ENCODE peak calls at places on chromosomes 3 and 15, in four cellular contexts. One of them, this sample, is unnamed.

GRCh38 chr3:84965141-84965540 is 6.4 kb downstream of the CADM2 start:
- DNase-seq in heart left ventricle: no peak
- DNase-seq in right atrium auricular region: no peak
- DNase-seq in right lobe of liver: no peak
- DNase-seq in this sample: no peak

GRCh38 chr3:66582721-66583141 is 81.9 kb upstream of the LRIG1 start:
- DNase-seq in right lobe of liver: no peak
- DNase-seq in right atrium auricular region: no peak
- DNase-seq in heart left ventricle: no peak
- DNase-seq in this sample: no peak

GRCh38 chr3:176167272-176167671 is 1030.0 kb downstream of the TBL1XR1 start:
- DNase-seq in right atrium auricular region: no peak
- DNase-seq in right lobe of liver: no peak
- DNase-seq in heart left ventricle: no peak
- DNase-seq in this sample: no peak

GRCh38 chr3:66740260-66740659 is 239.4 kb upstream of the LRIG1 start:
- DNase-seq in heart left ventricle: no peak
- DNase-seq in right lobe of liver: no peak
- DNase-seq in right atrium auricular region: no peak
- DNase-seq in this sample: no peak

GRCh38 chr15:42371125-42371524 is 11.8 kb downstream of the CAPN3 start:
- DNase-seq in heart left ventricle: no peak
- DNase-seq in right atrium auricular region: no peak
- DNase-seq in right lobe of liver: no peak
- DNase-seq in this sample: no peak

GRCh38 chr15:63345391-63345752 is 36.3 kb downstream of the CA12 start:
- DNase-seq in right lobe of liver: no peak
- DNase-seq in heart left ventricle: no peak
- DNase-seq in right atrium auricular region: no peak
- DNase-seq in this sample: no peak

GRCh38 chr15:64341961-64342360 is 14.0 kb downstream of the CSNK1G1 start:
- DNase-seq in right atrium auricular region: no peak
- DNase-seq in heart left ventricle: no peak
- DNase-seq in right lobe of liver: no peak
- DNase-seq in this sample: no peak

GRCh38 chr15:69734699-69735098 is 282.1 kb downstream of the RPLP1 start:
- DNase-seq in right atrium auricular region: no peak
- DNase-seq in heart left ventricle: no peak
- DNase-seq in right lobe of liver: no peak
- DNase-seq in this sample: no peak

GRCh38 chr3:87390318-87390717 is 113.9 kb upstream of the POU1F1 start:
- DNase-seq in right lobe of liver: no peak
- DNase-seq in right atrium auricular region: no peak
- DNase-seq in heart left ventricle: no peak
- DNase-seq in this sample: no peak

GRCh38 chr3:156535162-156535627 is 19.7 kb downstream of the SSR3 start:
- DNase-seq in right atrium auricular region: peak
- DNase-seq in heart left ventricle: peak
- DNase-seq in right lobe of liver: no peak
- DNase-seq in this sample: peak

GRCh38 chr15:37019479-37020433 is 80.6 kb downstream of the MEIS2 start:
- DNase-seq in right lobe of liver: no peak
- DNase-seq in right atrium auricular region: no peak
- DNase-seq in heart left ventricle: peak
- DNase-seq in this sample: no peak

GRCh38 chr15:76996526-76997401 is 1.8 kb downstream of the PSTPIP1 start:
- DNase-seq in right atrium auricular region: no peak
- DNase-seq in right lobe of liver: peak
- DNase-seq in heart left ventricle: no peak
- DNase-seq in this sample: no peak

GRCh38 chr3:159432721-159433300 is 555.8 kb upstream of the IL12A start:
- DNase-seq in heart left ventricle: no peak
- DNase-seq in right atrium auricular region: no peak
- DNase-seq in right lobe of liver: no peak
- DNase-seq in this sample: no peak

DNA sequence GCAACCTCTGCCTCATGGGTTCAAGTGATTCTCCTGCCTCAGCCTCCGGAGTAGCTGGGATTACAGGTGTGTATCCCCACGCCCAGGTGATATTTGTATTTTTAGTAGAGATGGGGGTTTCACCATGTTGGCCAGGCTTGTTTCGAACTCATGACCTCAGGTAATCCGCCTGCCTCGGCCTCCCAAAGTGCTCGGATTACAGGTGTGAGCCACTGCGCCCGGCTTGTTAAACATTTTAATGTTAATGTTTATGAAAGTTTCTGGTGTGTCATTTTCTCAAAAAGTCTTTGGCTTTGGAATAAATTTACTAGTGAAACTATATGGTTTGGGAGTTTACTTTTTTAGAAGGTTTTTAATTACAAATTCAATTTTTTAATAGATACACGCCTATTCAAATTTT is 698.8 kb downstream of the MECOM start:
- DNase-seq in right lobe of liver: no peak
- DNase-seq in heart left ventricle: no peak
- DNase-seq in right atrium auricular region: no peak
- DNase-seq in this sample: no peak
- TF ChIP-seq CTCF in right lobe of liver: no peak
- TF ChIP-seq CTCF in heart left ventricle: no peak
- TF ChIP-seq CTCF in right atrium auricular region: no peak
- TF ChIP-seq CTCF in this sample: no peak

GRCh38 chr3:3766140-3766539 is 33.1 kb upstream of the LRRN1 start:
- DNase-seq in right atrium auricular region: no peak
- DNase-seq in right lobe of liver: no peak
- DNase-seq in heart left ventricle: no peak
- DNase-seq in this sample: no peak
- TF ChIP-seq CTCF in right atrium auricular region: no peak
- TF ChIP-seq CTCF in right lobe of liver: no peak
- TF ChIP-seq CTCF in heart left ventricle: no peak
- TF ChIP-seq CTCF in this sample: no peak

DNA sequence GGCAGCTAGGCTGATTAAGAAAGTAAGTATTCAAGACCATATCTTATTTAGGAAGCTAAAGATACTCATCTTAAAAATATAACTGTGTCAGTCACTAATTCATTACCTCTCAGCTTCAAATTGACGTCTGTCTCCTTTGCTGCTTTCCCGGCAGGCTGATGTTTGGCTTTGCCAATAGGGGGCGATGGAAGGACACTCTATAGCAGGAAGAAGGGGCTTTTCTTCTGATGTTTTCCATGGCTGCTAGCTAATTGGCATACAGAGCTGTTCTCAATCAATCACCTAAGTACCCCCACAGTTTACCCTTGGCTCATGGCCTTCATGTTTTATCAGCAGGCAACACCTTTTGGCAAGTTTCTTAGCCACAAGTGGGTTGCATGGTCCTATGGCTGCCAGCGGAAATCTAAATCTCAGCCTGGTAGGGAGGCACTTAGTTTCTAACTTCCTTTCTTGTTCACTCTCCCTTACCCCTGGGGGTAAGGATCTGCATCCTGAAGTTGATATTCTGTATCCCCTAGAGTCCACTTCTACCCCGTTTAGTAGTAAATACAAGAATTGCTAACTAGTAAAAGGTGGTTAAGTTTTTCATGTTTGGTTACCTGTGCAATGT is 45.0 kb downstream of the ESYT3 start:
- DNase-seq in right atrium auricular region: no peak
- DNase-seq in heart left ventricle: no peak
- DNase-seq in right lobe of liver: no peak
- DNase-seq in this sample: no peak
- TF ChIP-seq CTCF in right atrium auricular region: peak
- TF ChIP-seq CTCF in heart left ventricle: peak
- TF ChIP-seq CTCF in right lobe of liver: peak
- TF ChIP-seq CTCF in this sample: peak

GRCh38 chr15:83207622-83208356 is at the start of gene HDGFL3:
- DNase-seq in heart left ventricle: peak
- DNase-seq in right atrium auricular region: no peak
- DNase-seq in right lobe of liver: peak
- DNase-seq in this sample: peak
- TF ChIP-seq CTCF in heart left ventricle: no peak
- TF ChIP-seq CTCF in right atrium auricular region: peak
- TF ChIP-seq CTCF in right lobe of liver: no peak
- TF ChIP-seq CTCF in this sample: peak

DNA sequence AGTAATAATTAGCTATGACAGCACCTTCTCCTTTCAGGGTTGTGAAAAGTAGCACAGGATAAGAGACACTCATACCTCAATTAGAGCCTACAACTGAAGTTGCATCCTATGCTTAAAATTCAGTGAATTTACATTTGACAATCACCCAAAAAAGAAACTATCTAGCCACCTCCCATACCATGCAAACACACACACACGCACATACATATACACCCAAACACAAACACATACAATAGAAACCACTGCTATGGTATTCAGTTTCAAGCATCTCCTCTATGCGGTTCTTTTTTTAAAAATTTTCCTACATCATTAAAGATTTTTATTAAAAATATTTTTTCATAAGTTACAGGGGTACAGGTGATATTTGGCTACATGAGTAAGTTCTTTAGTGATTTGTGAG is 57.5 kb downstream of the CPNE4 start:
- DNase-seq in right atrium auricular region: no peak
- DNase-seq in heart left ventricle: no peak
- DNase-seq in right lobe of liver: no peak
- DNase-seq in this sample: no peak
- TF ChIP-seq CTCF in right atrium auricular region: no peak
- TF ChIP-seq CTCF in heart left ventricle: no peak
- TF ChIP-seq CTCF in right lobe of liver: no peak
- TF ChIP-seq CTCF in this sample: no peak

GRCh38 chr3:123552095-123552714 is 32.6 kb downstream of the HACD2 start:
- DNase-seq in heart left ventricle: no peak
- DNase-seq in right atrium auricular region: no peak
- DNase-seq in right lobe of liver: no peak
- DNase-seq in this sample: no peak
- TF ChIP-seq CTCF in heart left ventricle: peak
- TF ChIP-seq CTCF in right atrium auricular region: peak
- TF ChIP-seq CTCF in right lobe of liver: peak
- TF ChIP-seq CTCF in this sample: peak

GRCh38 chr3:160719710-160720109 is 36.3 kb upstream of the PPM1L start:
- DNase-seq in right lobe of liver: no peak
- DNase-seq in heart left ventricle: no peak
- DNase-seq in right atrium auricular region: no peak
- DNase-seq in this sample: no peak

GRCh38 chr3:160722331-160722730 is 33.7 kb upstream of the PPM1L start:
- DNase-seq in heart left ventricle: no peak
- DNase-seq in right atrium auricular region: no peak
- DNase-seq in right lobe of liver: no peak
- DNase-seq in this sample: no peak

GRCh38 chr3:160725326-160725725 is 30.7 kb upstream of the PPM1L start:
- DNase-seq in right atrium auricular region: no peak
- DNase-seq in heart left ventricle: no peak
- DNase-seq in right lobe of liver: no peak
- DNase-seq in this sample: no peak

DNA sequence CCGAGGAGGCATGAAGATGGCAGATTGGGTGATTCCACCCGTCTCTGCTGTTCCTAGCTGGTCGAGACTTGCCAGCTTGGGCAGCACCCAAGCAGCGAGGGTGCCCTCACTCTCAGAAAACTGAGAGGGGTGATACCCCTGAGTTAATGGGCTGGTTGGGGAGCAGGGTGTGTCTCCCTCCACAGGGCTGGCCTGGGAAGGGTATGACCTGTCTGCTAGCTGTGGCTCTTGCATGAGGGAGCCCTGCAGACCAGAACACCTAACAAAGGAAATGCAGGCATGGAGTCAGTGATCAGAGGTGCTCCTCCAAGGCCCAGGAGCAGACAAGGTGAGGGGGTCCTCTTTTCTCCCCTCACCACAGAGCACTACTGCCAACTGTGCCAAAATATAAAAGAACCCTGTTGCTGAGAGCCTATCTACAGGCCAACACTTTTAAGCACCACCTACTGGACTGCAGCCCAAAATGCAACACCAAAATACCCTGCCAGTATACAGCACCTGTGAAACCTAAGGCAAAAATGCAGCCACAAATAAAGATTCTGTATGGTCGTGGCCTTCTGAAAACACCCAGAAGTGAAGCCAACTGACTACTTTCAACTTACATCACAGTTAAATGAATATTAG is 35.8 kb upstream of the PPM1L start:
- DNase-seq in right lobe of liver: no peak
- DNase-seq in heart left ventricle: no peak
- DNase-seq in right atrium auricular region: no peak
- DNase-seq in this sample: no peak
- TF ChIP-seq CTCF in right lobe of liver: peak
- TF ChIP-seq CTCF in heart left ventricle: no peak
- TF ChIP-seq CTCF in right atrium auricular region: no peak
- TF ChIP-seq CTCF in this sample: no peak

GRCh38 chr3:39445927-39446326 is 21.6 kb upstream of the MOBP start:
- DNase-seq in heart left ventricle: no peak
- DNase-seq in right lobe of liver: no peak
- DNase-seq in right atrium auricular region: no peak
- DNase-seq in this sample: no peak

GRCh38 chr3:39446444-39446843 is 21.0 kb upstream of the MOBP start:
- DNase-seq in right atrium auricular region: no peak
- DNase-seq in heart left ventricle: no peak
- DNase-seq in right lobe of liver: no peak
- DNase-seq in this sample: no peak

GRCh38 chr3:39440316-39440715 is 27.2 kb upstream of the MOBP start:
- DNase-seq in right atrium auricular region: peak
- DNase-seq in right lobe of liver: no peak
- DNase-seq in heart left ventricle: no peak
- DNase-seq in this sample: peak

GRCh38 chr3:39447637-39448483 is 19.6 kb upstream of the MOBP start:
- DNase-seq in right lobe of liver: no peak
- DNase-seq in heart left ventricle: peak
- DNase-seq in right atrium auricular region: peak
- DNase-seq in this sample: no peak

DNA sequence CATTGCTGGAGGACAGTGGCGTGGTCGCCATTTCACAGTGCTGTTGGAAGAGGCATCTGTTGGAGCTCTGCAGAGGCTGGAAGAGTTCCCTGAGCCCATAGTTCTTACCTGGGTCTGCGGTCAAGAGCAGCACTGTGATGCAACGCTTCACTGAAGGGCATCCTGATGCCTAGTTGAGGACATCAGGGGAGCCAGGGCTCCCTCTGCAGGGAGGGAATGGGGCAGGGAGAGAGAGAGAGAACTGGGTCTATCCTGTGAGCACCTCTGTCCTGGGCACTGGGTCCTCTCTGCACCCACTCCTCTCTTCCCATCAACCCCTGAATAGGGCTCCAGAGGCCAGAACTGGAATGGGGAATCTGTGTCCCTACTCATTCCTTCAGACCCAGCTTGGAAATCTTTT is 23.9 kb upstream of the MOBP start:
- DNase-seq in heart left ventricle: no peak
- DNase-seq in right lobe of liver: no peak
- DNase-seq in right atrium auricular region: no peak
- DNase-seq in this sample: no peak
- TF ChIP-seq CTCF in heart left ventricle: no peak
- TF ChIP-seq CTCF in right lobe of liver: no peak
- TF ChIP-seq CTCF in right atrium auricular region: no peak
- TF ChIP-seq CTCF in this sample: no peak

DNA sequence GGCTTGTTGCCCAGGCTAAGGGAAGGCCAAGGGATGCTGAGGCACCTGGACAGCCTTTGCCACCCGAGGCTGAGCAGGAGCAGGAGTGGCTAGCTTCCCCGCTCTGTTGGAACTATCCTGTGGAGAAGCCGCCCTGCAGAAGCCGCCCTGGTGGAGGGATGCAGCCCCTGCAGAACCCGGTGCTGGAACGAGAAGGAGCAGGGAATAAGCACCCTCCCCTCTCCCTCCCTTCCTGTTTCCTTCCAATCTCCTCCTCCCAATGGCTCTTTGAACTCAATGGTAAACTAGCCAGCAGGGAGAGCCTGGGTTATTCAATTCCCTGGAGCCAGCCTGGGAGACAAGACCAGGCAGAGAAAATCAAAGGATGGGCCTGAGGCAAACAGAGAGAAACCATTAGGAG is 11.8 kb upstream of the HRG start:
- DNase-seq in right atrium auricular region: no peak
- DNase-seq in right lobe of liver: no peak
- DNase-seq in heart left ventricle: no peak
- DNase-seq in this sample: no peak
- TF ChIP-seq CTCF in right atrium auricular region: no peak
- TF ChIP-seq CTCF in right lobe of liver: no peak
- TF ChIP-seq CTCF in heart left ventricle: no peak
- TF ChIP-seq CTCF in this sample: no peak

This sample was measured in osteocyte.